ENCODE peak calls at places on chromosome 22, in seven cellular contexts. R, F, Z, O, H, V and D are unnamed samples. For H3K4me1, the result is how much of the 10 kb centered on the place peaks cover.

GRCh38 chr22:46750861-46751260 is 11.6 kb upstream of the TBC1D22A start:
- DNase-seq in R (no peak), F (no peak), Z (no peak), O (peak), H (no peak), V (no peak), D (no peak)

GRCh38 chr22:27975381-27976013 is 56.4 kb upstream of the PITPNB start:
- DNase-seq in R (no peak), F (no peak), Z (no peak), O (no peak), H (no peak), V (no peak), D (no peak)

GRCh38 chr22:32175751-32176644 is 16.9 kb upstream of the C22orf42 start:
- DNase-seq in R (no peak), F (no peak), Z (no peak), O (no peak), H (no peak), V (no peak), D (no peak)

GRCh38 chr22:25482868-25483639 is 81.4 kb upstream of the GRK3 start:
- DNase-seq in R (no peak), F (no peak), Z (no peak), O (peak), H (no peak), V (no peak), D (no peak)

GRCh38 chr22:37639771-37640590 is 512 bp downstream of the SH3BP1 start:
- DNase-seq in R (no peak), F (no peak), Z (no peak), O (no peak), H (no peak), V (no peak), D (no peak)

GRCh38 chr22:31901388-31902137 is 42.8 kb upstream of the YWHAH start:
- DNase-seq in R (no peak), F (no peak), Z (no peak), O (no peak), H (no peak), V (no peak), D (no peak)

GRCh38 chr22:17917490-17917983 is 106.8 kb downstream of the MICAL3 start:
- DNase-seq in R (no peak), F (peak), Z (no peak), O (peak), H (no peak), V (no peak), D (no peak)

GRCh38 chr22:41906822-41907221 is 8.1 kb downstream of the SHISA8 start:
- DNase-seq in R (no peak), F (no peak), Z (no peak), O (no peak), H (no peak), V (no peak), D (no peak)

GRCh38 chr22:50627914-50628542 is at the start of gene ARSA:
- DNase-seq in R (no peak), F (peak), Z (peak), O (peak), H (peak), V (no peak), D (no peak)

GRCh38 chr22:42648368-42649260 is 578 bp downstream of the CYB5R3 start:
- DNase-seq in R (no peak), F (peak), Z (no peak), O (no peak), H (no peak), V (peak), D (no peak)

GRCh38 chr22:16601437-16602223 is 9.0 kb upstream of the CCT8L2 start:
- DNase-seq in R (no peak), F (peak), Z (no peak), O (peak), H (no peak), V (no peak), D (no peak)

GRCh38 chr22:27435839-27436581 is 365.5 kb downstream of the MN1 start:
- DNase-seq in R (no peak), F (peak), Z (no peak), O (peak), H (no peak), V (no peak), D (no peak)

GRCh38 chr22:37020192-37020479 is 594 bp downstream of the MPST start:
- DNase-seq in R (no peak), F (no peak), Z (no peak), O (no peak), H (peak), V (no peak), D (no peak)

GRCh38 chr22:49950396-49950994 is 10.1 kb upstream of the PIM3 start:
- DNase-seq in R (no peak), F (no peak), Z (no peak), O (no peak), H (no peak), V (no peak), D (no peak)

GRCh38 chr22:49622241-49623105 is 205.2 kb downstream of the BRD1 start:
- DNase-seq in R (no peak), F (no peak), Z (no peak), O (no peak), H (no peak), V (no peak), D (no peak)

GRCh38 chr22:50621491-50621880 is 6.5 kb downstream of the ARSA start:
- DNase-seq in R (no peak), F (no peak), Z (peak), O (peak), H (no peak), V (no peak), D (no peak)

GRCh38 chr22:38950527-38951111 is 6.8 kb upstream of the APOBEC3A start:
- DNase-seq in R (no peak), F (no peak), Z (no peak), O (no peak), H (no peak), V (no peak), D (no peak)

GRCh38 chr22:37487129-37487528 is 945 bp upstream of the MFNG start:
- DNase-seq in R (no peak), F (no peak), Z (no peak), O (no peak), H (no peak), V (no peak), D (no peak)

GRCh38 chr22:43894122-43894521 is 2.3 kb upstream of the PNPLA5 start:
- DNase-seq in R (no peak), F (no peak), Z (no peak), O (no peak), H (no peak), V (no peak), D (no peak)

GRCh38 chr22:28629420-28630184 is 50.0 kb downstream of the TTC28 start:
- DNase-seq in R (no peak), F (no peak), Z (no peak), O (no peak), H (no peak), V (peak), D (no peak)

GRCh38 chr22:42353883-42354727 is 78.1 kb downstream of the NFAM1 start:
- DNase-seq in R (no peak), F (no peak), Z (no peak), O (no peak), H (no peak), V (no peak), D (no peak)

GRCh38 chr22:50176850-50177536 is 6.5 kb downstream of the PANX2 start:
- DNase-seq in R (no peak), F (no peak), Z (no peak), O (no peak), H (no peak), V (no peak), D (no peak)

GRCh38 chr22:31248138-31248745 is 36.1 kb downstream of the LIMK2 start:
- DNase-seq in R (peak), F (peak), Z (peak), O (peak), H (peak), V (no peak), D (peak)

GRCh38 chr22:42937164-42937854 is 77.6 kb downstream of the PACSIN2 start:
- DNase-seq in R (no peak), F (no peak), Z (no peak), O (no peak), H (no peak), V (peak), D (peak)

GRCh38 chr22:41885116-41885515 is 29.8 kb downstream of the SHISA8 start:
- DNase-seq in R (no peak), F (no peak), Z (no peak), O (no peak), H (no peak), V (no peak), D (no peak)

GRCh38 chr22:45013138-45013537 is 3.3 kb upstream of the PHF21B start:
- DNase-seq in R (no peak), F (no peak), Z (no peak), O (no peak), H (no peak), V (no peak), D (no peak)

GRCh38 chr22:32999039-32999861 is 58.9 kb downstream of the SYN3 start:
- DNase-seq in R (no peak), F (no peak), Z (no peak), O (no peak), H (no peak), V (no peak), D (no peak)

GRCh38 chr22:38953577-38954413 is 3.6 kb upstream of the APOBEC3A start:
- DNase-seq in R (no peak), F (no peak), Z (no peak), O (no peak), H (no peak), V (peak), D (no peak)

GRCh38 chr22:17120711-17121234 is 387 bp downstream of the TMEM121B start:
- DNase-seq in R (no peak), F (no peak), Z (no peak), O (no peak), H (no peak), V (no peak), D (no peak)

GRCh38 chr22:26159886-26160285 is 9.4 kb upstream of the SEZ6L start:
- DNase-seq in R (no peak), F (no peak), Z (no peak), O (no peak), H (no peak), V (no peak), D (no peak)

GRCh38 chr22:17398159-17398558 is 28.9 kb downstream of the CECR2 start:
- DNase-seq in R (no peak), F (no peak), Z (no peak), O (no peak), H (no peak), V (no peak), D (no peak)

GRCh38 chr22:40196628-40197027 is 18.9 kb downstream of the TNRC6B start:
- DNase-seq in R (peak), F (no peak), Z (no peak), O (no peak), H (no peak), V (peak), D (no peak)

GRCh38 chr22:40190501-40190900 is 12.8 kb downstream of the TNRC6B start:
- DNase-seq in R (no peak), F (peak), Z (no peak), O (peak), H (no peak), V (no peak), D (no peak)

GRCh38 chr22:40193429-40194421 is 16.0 kb downstream of the TNRC6B start:
- DNase-seq in R (no peak), F (no peak), Z (no peak), O (no peak), H (no peak), V (peak), D (no peak)

GRCh38 chr22:40199223-40199622 is 21.5 kb downstream of the TNRC6B start:
- DNase-seq in R (no peak), F (no peak), Z (no peak), O (no peak), H (no peak), V (no peak), D (no peak)

GRCh38 chr22:40194656-40195055 is 16.9 kb downstream of the TNRC6B start:
- DNase-seq in R (no peak), F (no peak), Z (no peak), O (no peak), H (no peak), V (no peak), D (no peak)
- H3K4me1 ChIP-seq in R (under half), F (half or more), Z (half or more), O (half or more), H (half or more), V (under half), D (under half)

GRCh38 chr22:20187777-20188566 is 37.1 kb upstream of the CCDC188 start:
- DNase-seq in R (no peak), F (no peak), Z (no peak), O (no peak), H (no peak), V (no peak), D (no peak)

GRCh38 chr22:20184501-20185145 is 33.8 kb upstream of the CCDC188 start:
- DNase-seq in R (no peak), F (no peak), Z (no peak), O (no peak), H (no peak), V (no peak), D (no peak)

GRCh38 chr22:20185750-20186149 is 34.9 kb upstream of the CCDC188 start:
- DNase-seq in R (no peak), F (no peak), Z (no peak), O (no peak), H (no peak), V (no peak), D (no peak)

GRCh38 chr22:20186871-20187546 is 36.2 kb upstream of the CCDC188 start:
- DNase-seq in R (no peak), F (no peak), Z (no peak), O (no peak), H (no peak), V (no peak), D (no peak)

DNA sequence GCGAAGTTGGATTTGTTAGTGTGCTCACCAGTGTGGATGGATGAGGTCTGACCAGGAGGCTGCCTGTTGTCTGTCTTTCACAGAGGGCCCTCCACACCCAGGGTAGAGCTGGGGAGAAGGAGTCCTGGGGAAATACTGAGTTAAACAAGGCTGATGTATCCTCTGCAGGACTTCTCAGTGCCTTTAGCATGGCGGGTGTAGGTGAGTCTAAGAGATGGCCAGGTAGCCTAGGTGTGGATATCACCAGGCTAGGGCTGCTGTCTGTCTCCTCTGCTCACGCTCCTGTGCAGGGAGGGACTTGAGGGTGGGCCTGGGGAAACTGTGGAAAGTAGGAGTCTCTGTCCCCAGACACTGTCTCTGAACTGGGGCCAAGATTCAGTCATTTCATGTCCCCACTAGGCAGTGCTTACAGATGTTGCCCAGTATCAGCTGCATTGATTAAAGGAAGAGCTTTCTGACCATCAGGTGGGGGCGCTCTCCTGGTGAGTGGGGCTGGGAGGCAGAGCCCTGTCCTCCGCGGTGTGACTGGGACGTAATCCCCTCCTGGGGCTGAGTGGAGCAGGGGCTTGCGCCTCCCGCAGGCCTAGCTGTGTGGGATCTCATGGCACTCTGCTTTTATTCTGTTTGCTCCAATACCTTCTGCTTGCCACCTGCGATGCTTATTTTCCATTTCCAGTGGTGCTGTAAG is 35.5 kb upstream of the CCDC188 start:
- DNase-seq in R (no peak), F (no peak), Z (no peak), O (no peak), H (no peak), V (no peak), D (no peak)
- TF ChIP-seq CTCF in R (peak), F (no peak), Z (no peak), O (no peak), H (no peak), V (no peak), D (no peak)

GRCh38 chr22:48021946-48022345 is 1259.5 kb downstream of the TBC1D22A start:
- DNase-seq in R (no peak), F (no peak), Z (no peak), O (no peak), H (no peak), V (no peak), D (no peak)
- H3K4me1 ChIP-seq in R (under half), F (under half), Z (under half), O (under half), H (under half), V (under half), D (under half)

GRCh38 chr22:24240381-24240780 is 4.5 kb downstream of the GGT5 start:
- DNase-seq in R (no peak), F (no peak), Z (no peak), O (no peak), H (no peak), V (no peak), D (no peak)

GRCh38 chr22:24247011-24247507 is 2.2 kb upstream of the GGT5 start:
- DNase-seq in R (no peak), F (no peak), Z (no peak), O (no peak), H (no peak), V (no peak), D (no peak)

GRCh38 chr22:24247564-24248344 is 2.9 kb upstream of the GGT5 start:
- DNase-seq in R (peak), F (peak), Z (peak), O (peak), H (peak), V (peak), D (peak)

DNA sequence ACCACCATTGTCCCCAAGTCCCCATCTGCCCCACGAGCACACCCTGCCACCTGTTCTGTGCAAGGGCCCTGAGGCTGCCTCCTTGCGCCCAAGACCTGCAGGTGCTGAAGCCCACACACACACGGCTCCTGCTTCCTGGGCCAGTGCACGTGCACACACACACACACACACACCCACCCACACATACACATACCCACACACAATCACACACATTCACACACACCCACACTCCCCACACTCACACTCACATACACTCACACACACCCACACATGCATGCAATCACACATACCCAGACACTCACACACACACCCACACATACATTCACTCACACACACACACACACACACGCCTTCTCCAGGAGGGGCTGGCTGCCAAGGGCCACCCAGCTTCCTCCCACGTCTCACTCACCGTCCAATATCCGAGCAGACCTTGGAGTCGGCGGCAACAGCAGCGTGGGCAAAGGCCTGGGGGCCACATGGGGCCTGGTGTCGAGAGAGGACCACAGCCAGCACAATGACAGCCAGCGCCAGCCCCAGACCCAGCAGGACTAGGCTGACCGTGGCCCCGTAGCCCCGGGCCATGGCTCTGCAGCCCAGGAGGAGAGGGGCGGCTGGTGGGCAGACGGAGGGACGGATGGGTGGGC is 616 bp downstream of the GGT5 start:
- DNase-seq in R (no peak), F (peak), Z (no peak), O (no peak), H (peak), V (no peak), D (no peak)
- TF ChIP-seq CTCF in R (no peak), F (no peak), Z (no peak), O (no peak), H (no peak), V (no peak), D (no peak)

GRCh38 chr22:29954203-29954855 is 71.4 kb downstream of the MTMR3 start:
- DNase-seq in R (no peak), F (no peak), Z (no peak), O (no peak), H (no peak), V (no peak), D (no peak)

GRCh38 chr22:29956680-29957079 is 73.7 kb downstream of the MTMR3 start:
- DNase-seq in R (no peak), F (no peak), Z (no peak), O (no peak), H (no peak), V (no peak), D (no peak)

GRCh38 chr22:29958170-29958569 is 75.2 kb downstream of the MTMR3 start:
- DNase-seq in R (no peak), F (no peak), Z (no peak), O (no peak), H (no peak), V (no peak), D (no peak)
- H3K4me1 ChIP-seq in R (under half), F (under half), Z (under half), O (under half), H (under half), V (under half), D (under half)

GRCh38 chr22:22870577-22871398 is 16.8 kb upstream of the IGLL5 start:
- DNase-seq in R (no peak), F (no peak), Z (no peak), O (no peak), H (no peak), V (no peak), D (no peak)
- TF ChIP-seq CTCF in R (peak), F (no peak), Z (no peak), O (no peak), H (no peak), V (no peak), D (no peak)

GRCh38 chr22:35307892-35308291 is 8.2 kb downstream of the TOM1 start:
- DNase-seq in R (no peak), F (no peak), Z (no peak), O (no peak), H (no peak), V (no peak), D (no peak)
- H3K4me1 ChIP-seq in R (under half), F (half or more), Z (under half), O (half or more), H (half or more), V (under half), D (under half)